ENCODE peak calls at places on chromosomes 11 and 22, in six cellular contexts. V is hepatic stellate cell; C is NCI-H460; U is RPMI8226; Y is GM04504; M is stimulated activated CD8-positive, alpha-beta memory T cell treated with anti-CD3 and anti-CD28 coated beads, Interleukin-15, amount 100 ng/mL, for 1 hour. S is an unnamed sample.

GRCh38 chr11:12195773-12196172 is 85.4 kb downstream of the MICAL2 start:
- DNase-seq in Y (no peak), U (no peak), M (no peak), C (no peak), V (no peak), S (no peak)

GRCh38 chr11:83801799-83802198 is 515.6 kb upstream of the CCDC90B start:
- DNase-seq in U (peak; percentile 15), M (no peak), Y (no peak), V (no peak), C (peak; percentile 14), S (no peak)

GRCh38 chr11:36296925-36297604 is 977 bp downstream of the PRR5L start:
- DNase-seq in C (peak; percentile 49), M (no peak), U (no peak), Y (peak; percentile 45), V (peak; percentile 14), S (no peak)

GRCh38 chr22:40220316-40221054 is 42.8 kb downstream of the TNRC6B start:
- DNase-seq in Y (no peak), U (no peak), M (no peak), V (no peak), C (no peak), S (no peak)

GRCh38 chr22:19955241-19956128 is 13.9 kb upstream of the TXNRD2 start:
- DNase-seq in M (no peak), U (no peak), C (no peak), V (no peak), Y (no peak), S (peak; percentile 46)

GRCh38 chr11:92972248-92972647 is 2.8 kb downstream of the MTNR1B start:
- DNase-seq in V (no peak), C (no peak), M (no peak), Y (no peak), U (no peak), S (no peak)

GRCh38 chr11:128548655-128549255 is 38.6 kb downstream of the ETS1 start:
- DNase-seq in M (no peak), V (peak; percentile 43), Y (no peak), U (no peak), C (no peak), S (peak; percentile 75)

GRCh38 chr11:27882066-27882697 is 181.9 kb upstream of the BDNF start:
- DNase-seq in M (no peak), Y (no peak), V (no peak), C (no peak), U (no peak), S (no peak)

GRCh38 chr22:44685384-44686056 is 16.5 kb upstream of the PRR5 start:
- DNase-seq in V (peak; percentile 46), Y (no peak), M (peak; percentile 60), U (peak; percentile 86), C (peak; percentile 60), S (no peak)

GRCh38 chr11:44510372-44510771 is 55.1 kb upstream of the CD82 start:
- DNase-seq in M (no peak), Y (no peak), V (no peak), U (no peak), C (peak; percentile 20), S (no peak)

GRCh38 chr11:57241311-57241972 is 4.4 kb upstream of the APLNR start:
- DNase-seq in U (no peak), M (no peak), V (no peak), C (no peak), Y (no peak), S (no peak)

GRCh38 chr11:93085097-93085496 is 112.7 kb downstream of the SLC36A4 start:
- DNase-seq in V (peak; percentile 16), C (peak; percentile 62), Y (peak; percentile 50), U (no peak), M (no peak), S (no peak)

GRCh38 chr11:69207165-69207889 is 51.6 kb downstream of the SMIM38 start:
- DNase-seq in V (no peak), C (no peak), M (no peak), Y (no peak), U (peak; percentile 48), S (peak; percentile 20)

GRCh38 chr11:9301720-9302119 is 12.7 kb downstream of the TMEM41B start:
- DNase-seq in M (no peak), Y (no peak), C (no peak), U (no peak), V (no peak), S (no peak)

GRCh38 chr11:27217948-27218410 is 145.0 kb downstream of the CCDC34 start:
- DNase-seq in C (no peak), U (no peak), V (peak; percentile 36), M (no peak), Y (peak; percentile 79), S (no peak)

GRCh38 chr22:38124236-38124974 is 13.9 kb upstream of the BAIAP2L2 start:
- DNase-seq in M (no peak), Y (no peak), U (no peak), V (no peak), C (no peak), S (no peak)

GRCh38 chr22:47165338-47165931 is 403.0 kb downstream of the TBC1D22A start:
- DNase-seq in Y (no peak), C (no peak), M (no peak), V (no peak), U (no peak), S (no peak)

GRCh38 chr11:134656861-134657540 is 245.0 kb upstream of the B3GAT1 start:
- DNase-seq in U (no peak), M (no peak), V (no peak), Y (no peak), C (no peak), S (no peak)

GRCh38 chr11:83119216-83119615 is 37.7 kb upstream of the PCF11 start:
- DNase-seq in C (no peak), Y (no peak), V (no peak), U (no peak), M (no peak), S (no peak)

GRCh38 chr22:39646614-39647210 is 76.2 kb downstream of the CACNA1I start:
- DNase-seq in M (no peak), U (no peak), Y (no peak), V (no peak), C (no peak), S (no peak)

GRCh38 chr11:86064236-86064803 is 4.6 kb downstream of the PICALM start:
- DNase-seq in V (no peak), M (no peak), C (no peak), U (no peak), Y (no peak), S (no peak)

GRCh38 chr22:19062139-19062789 is 59.9 kb downstream of the DGCR2 start:
- DNase-seq in C (no peak), U (no peak), V (no peak), M (no peak), Y (no peak), S (no peak)

GRCh38 chr11:116791002-116791812 is 472 bp downstream of the APOA5 start:
- DNase-seq in V (peak; percentile 91), U (peak; percentile 72), C (peak; percentile 40), Y (peak; percentile 32), M (peak; percentile 63), S (peak; percentile 89)

S was measured in right lobe of liver.